ENCODE peak calls at places on chromosomes 7 and 10, in ten cellular contexts. Q is left colon; H is GOT3; P is cardiac muscle cell; X is ELR; G is head of caudate nucleus; Z is ACHN; B is Daoy; I is Calu3; F is CD4-positive, alpha-beta memory T cell. R is an unnamed sample.
A peak's percentile ranks its signal among the peaks of the same experiment; 100 is the strongest.

GRCh38 chr7:135650831-135651573 is 11.3 kb upstream of the STMP1 start:
- DNase-seq in Q (peak; percentile 30), H (no peak), P (peak; percentile 14), X (peak; percentile 77), G (peak; percentile 87), Z (no peak), B (peak; percentile 46), I (no peak), F (no peak), R (no peak)

GRCh38 chr7:801940-802364 is 30.3 kb upstream of the SUN1 start:
- DNase-seq in Q (peak; percentile 75), H (no peak), P (no peak), X (no peak), G (no peak), Z (no peak), B (no peak), I (no peak), F (no peak), R (peak; percentile 70)

GRCh38 chr7:71535616-71536015 is 403.7 kb downstream of the GALNT17 start:
- DNase-seq in Q (no peak), H (no peak), P (no peak), X (no peak), G (no peak), Z (no peak), B (no peak), I (no peak), F (no peak), R (no peak)

GRCh38 chr7:22651534-22652243 is 75.3 kb upstream of the IL6 start:
- DNase-seq in Q (no peak), H (no peak), P (no peak), X (peak; percentile 99), G (no peak), Z (peak; percentile 68), B (peak; percentile 94), I (peak; percentile 45), F (no peak), R (no peak)

GRCh38 chr7:112414855-112415490 is 35.3 kb upstream of the IFRD1 start:
- DNase-seq in Q (no peak), H (no peak), P (peak; percentile 53), X (peak; percentile 73), G (no peak), Z (peak; percentile 75), B (peak; percentile 50), I (no peak), F (no peak), R (no peak)

GRCh38 chr10:88831709-88832108 is 19.9 kb downstream of the ANKRD22 start:
- DNase-seq in Q (no peak), H (no peak), P (no peak), X (no peak), G (no peak), Z (no peak), B (no peak), I (no peak), F (peak; percentile 70), R (no peak)

GRCh38 chr10:62653254-62653653 is 151.3 kb upstream of the ADO start:
- DNase-seq in Q (no peak), H (no peak), P (no peak), X (no peak), G (no peak), Z (no peak), B (no peak), I (no peak), F (no peak), R (no peak)

GRCh38 chr10:103661951-103662405 is 168.5 kb downstream of the NEURL1 start:
- DNase-seq in Q (no peak), H (no peak), P (no peak), X (peak; percentile 48), G (no peak), Z (no peak), B (no peak), I (no peak), F (no peak), R (no peak)

GRCh38 chr10:69934768-69935167 is 117.9 kb upstream of the MACROH2A2 start:
- DNase-seq in Q (no peak), H (no peak), P (no peak), X (no peak), G (no peak), Z (no peak), B (no peak), I (no peak), F (no peak), R (no peak)

GRCh38 chr7:116741625-116742316 is 69.8 kb downstream of the MET start:
- DNase-seq in Q (no peak), H (no peak), P (no peak), X (peak; percentile 10), G (no peak), Z (no peak), B (no peak), I (no peak), F (no peak), R (no peak)

GRCh38 chr7:127726481-127726880 is 74.5 kb downstream of the SND1 start:
- DNase-seq in Q (no peak), H (no peak), P (no peak), X (no peak), G (no peak), Z (no peak), B (no peak), I (no peak), F (no peak), R (no peak)

GRCh38 chr7:142152076-142152475 is 40.6 kb downstream of the MGAM2 start:
- DNase-seq in Q (no peak), H (no peak), P (no peak), X (no peak), G (no peak), Z (no peak), B (no peak), I (no peak), F (no peak), R (no peak)

GRCh38 chr7:96501318-96501717 is 179.4 kb upstream of the SLC25A13 start:
- DNase-seq in Q (no peak), H (no peak), P (no peak), X (no peak), G (no peak), Z (no peak), B (no peak), I (no peak), F (no peak), R (no peak)

GRCh38 chr7:88306590-88307048 is at the start of gene STEAP4:
- DNase-seq in Q (peak; percentile 82), H (no peak), P (peak; percentile 50), X (peak; percentile 4), G (peak; percentile 54), Z (peak; percentile 25), B (peak; percentile 9), I (peak; percentile 60), F (no peak), R (peak; percentile 87)

GRCh38 chr7:35491233-35491632 is 203.7 kb downstream of the HERPUD2 start:
- DNase-seq in Q (no peak), H (no peak), P (no peak), X (no peak), G (no peak), Z (no peak), B (no peak), I (no peak), F (no peak), R (no peak)

GRCh38 chr7:142384508-142384922 is 126.7 kb upstream of the PRSS58 start:
- DNase-seq in Q (no peak), H (peak; percentile 23), P (no peak), X (peak; percentile 91), G (no peak), Z (no peak), B (peak; percentile 93), I (no peak), F (peak; percentile 47), R (no peak)

GRCh38 chr10:57638411-57638810 is 629.3 kb downstream of the IPMK start:
- DNase-seq in Q (no peak), H (no peak), P (no peak), X (no peak), G (no peak), Z (no peak), B (no peak), I (no peak), F (no peak), R (no peak)

GRCh38 chr10:74824184-74825032 is 2.0 kb upstream of the KAT6B start:
- DNase-seq in Q (peak; percentile 28), H (no peak), P (peak; percentile 25), X (peak; percentile 11), G (no peak), Z (peak; percentile 10), B (no peak), I (no peak), F (peak; percentile 54), R (no peak)

GRCh38 chr10:128130051-128130450 is 3.8 kb upstream of the MKI67 start:
- DNase-seq in Q (no peak), H (no peak), P (no peak), X (no peak), G (no peak), Z (no peak), B (no peak), I (no peak), F (no peak), R (no peak)

GRCh38 chr10:97643586-97643985 is 3.1 kb downstream of the PI4K2A start:
- DNase-seq in Q (no peak), H (no peak), P (no peak), X (no peak), G (no peak), Z (no peak), B (no peak), I (no peak), F (no peak), R (no peak)

GRCh38 chr7:141674702-141675101 is 27.3 kb downstream of the DENND11 start:
- DNase-seq in Q (no peak), H (no peak), P (no peak), X (no peak), G (peak; percentile 51), Z (no peak), B (peak; percentile 41), I (peak; percentile 8), F (no peak), R (no peak)